ENCODE peak calls at places on chromosomes 2 and 18, in five cellular contexts. F is right cardiac atrium, Z is PC-3, B is A549, U is heart right ventricle. N is an unnamed sample. For H3K4me1, the result is how much of the 10 kb centered on the place peaks cover.

GRCh38 chr2:43238176-43238575 is 11.8 kb upstream of the ZFP36L2 start:
- DNase-seq in F (no peak), B (no peak), Z (no peak), U (no peak), N (no peak)

GRCh38 chr18:57329856-57330255 is 22.5 kb upstream of the ST8SIA3 start:
- DNase-seq in B (no peak), Z (no peak), U (no peak), F (no peak), N (no peak)

GRCh38 chr18:28684746-28685145 is 507.8 kb upstream of the CDH2 start:
- DNase-seq in B (no peak), Z (no peak), F (no peak), U (no peak), N (no peak)

GRCh38 chr2:62217421-62217820 is 21.5 kb downstream of the B3GNT2 start:
- DNase-seq in B (no peak), Z (no peak), F (no peak), U (no peak), N (no peak)

GRCh38 chr2:160399880-160400279 is 93.7 kb downstream of the RBMS1 start:
- DNase-seq in B (no peak), F (no peak), Z (no peak), U (no peak), N (no peak)

GRCh38 chr2:142670362-142670761 is 207.1 kb upstream of the KYNU start:
- DNase-seq in U (no peak), F (no peak), B (no peak), Z (no peak), N (no peak)

GRCh38 chr2:187842978-187843847 is 289.0 kb upstream of the TFPI start:
- DNase-seq in Z (peak), U (no peak), F (no peak), B (peak), N (no peak)

GRCh38 chr2:63189026-63189425 is 138.4 kb downstream of the OTX1 start:
- DNase-seq in B (peak), Z (peak), U (no peak), F (no peak), N (no peak)

GRCh38 chr18:74316257-74317180 is 880 bp downstream of the C18orf63 start:
- DNase-seq in Z (peak), B (peak), F (no peak), U (no peak), N (no peak)

GRCh38 chr18:78984941-78985784 is 5.5 kb downstream of the SALL3 start:
- DNase-seq in U (no peak), B (peak), F (no peak), Z (peak), N (no peak)

DNA sequence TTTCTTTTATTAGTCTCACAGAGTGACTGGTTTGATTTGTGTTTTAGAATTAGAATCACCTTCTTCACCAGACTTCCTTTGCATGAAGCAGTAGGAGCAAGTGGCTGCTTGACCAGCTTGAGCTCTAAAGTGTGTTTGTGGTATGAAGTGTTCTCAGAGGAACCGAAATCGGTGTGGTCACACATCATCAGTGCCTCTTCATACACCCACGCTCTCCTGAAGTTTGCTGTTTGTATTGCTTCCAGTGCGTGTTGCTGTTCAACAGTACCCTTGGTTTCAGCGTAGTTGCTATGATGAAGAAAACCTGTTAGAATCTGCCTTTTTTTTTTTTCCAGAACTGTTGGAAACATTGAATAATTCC is 77.9 kb downstream of the LIMS1 start:
- DNase-seq in U (no peak), F (no peak), Z (no peak), B (no peak), N (no peak)
- H3K4me3 ChIP-seq in U (no peak), F (no peak), Z (no peak), B (no peak), N (no peak)

DNA sequence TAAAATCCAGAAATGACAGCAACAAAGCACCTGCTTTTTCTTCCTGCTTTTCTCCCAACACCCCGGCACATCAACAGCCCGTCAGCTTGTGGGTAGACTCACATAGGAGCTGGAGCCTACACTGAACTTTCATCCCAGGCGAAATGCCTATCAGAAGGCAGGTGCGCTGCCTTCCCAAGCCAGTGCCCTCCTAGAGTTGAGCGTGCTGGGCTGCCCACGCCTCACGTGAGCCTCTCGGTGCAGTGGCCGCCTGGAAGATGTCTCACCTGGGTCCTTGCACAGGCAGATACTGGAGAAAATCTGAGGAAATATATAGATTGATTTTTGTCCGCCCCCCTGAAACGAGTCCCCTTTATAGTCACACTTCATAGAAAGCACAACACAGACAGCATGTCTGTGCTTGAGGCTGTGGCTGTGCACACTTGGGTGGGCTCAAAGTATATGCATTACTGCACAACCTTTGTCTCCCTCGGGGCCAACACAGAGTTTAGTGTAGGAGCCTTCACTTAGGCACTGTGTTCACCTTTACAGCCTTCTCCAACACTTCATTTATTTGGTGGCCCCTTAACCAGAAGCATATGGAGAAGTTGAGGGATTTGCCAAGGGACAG is 112.5 kb downstream of the SMAD7 start:
- DNase-seq in B (no peak), Z (no peak), F (peak), U (no peak), N (peak)
- H3K4me1 ChIP-seq in B (half or more), Z (under half), F (under half), U (under half), N (under half)

GRCh38 chr18:77066101-77066500 is 66.5 kb downstream of the MBP start:
- DNase-seq in U (no peak), B (no peak), Z (no peak), F (no peak), N (no peak)

GRCh38 chr18:77066689-77067088 is 65.9 kb downstream of the MBP start:
- DNase-seq in U (no peak), F (no peak), Z (no peak), B (no peak), N (no peak)

GRCh38 chr18:77068321-77068841 is 64.2 kb downstream of the MBP start:
- DNase-seq in U (no peak), B (no peak), F (no peak), Z (peak), N (no peak)

GRCh38 chr18:77068890-77069312 is 63.7 kb downstream of the MBP start:
- DNase-seq in U (no peak), F (no peak), Z (no peak), B (no peak), N (peak)

DNA sequence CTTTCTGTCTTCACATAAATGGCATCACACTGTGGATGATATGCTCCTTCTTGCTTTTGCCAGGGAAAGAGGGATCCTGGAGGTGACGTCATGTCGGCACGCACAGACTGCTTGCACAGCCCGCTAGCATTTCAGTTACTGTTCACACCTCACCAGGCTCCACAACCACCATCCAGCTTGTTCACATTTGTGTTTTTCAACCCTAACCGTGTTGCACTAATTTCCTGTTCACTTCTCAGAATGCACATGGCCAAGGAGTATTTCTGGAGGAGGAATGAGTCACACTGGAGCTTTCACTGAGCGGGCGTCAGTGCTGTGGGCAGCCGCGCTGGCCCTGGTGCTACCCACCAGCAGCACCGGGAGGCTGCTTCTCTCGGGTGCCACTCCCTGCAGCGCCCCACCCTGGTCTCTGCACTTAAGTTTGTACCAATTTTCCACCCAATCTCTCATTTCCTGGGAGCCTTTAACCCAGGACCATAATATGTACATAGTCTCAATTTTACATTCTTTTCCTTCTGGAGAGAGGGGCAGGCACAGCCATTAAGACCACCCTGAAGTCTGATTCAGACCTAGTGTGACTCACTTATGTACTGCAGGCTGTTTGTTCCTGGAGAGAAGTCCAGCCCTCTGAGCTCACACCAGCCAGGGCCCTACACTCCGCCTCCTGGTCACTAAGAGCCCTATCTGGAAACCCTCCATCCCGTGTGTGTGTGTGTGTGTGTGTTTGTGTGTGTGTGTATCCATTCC is 65.1 kb downstream of the MBP start:
- DNase-seq in U (peak), F (peak), Z (peak), B (peak), N (peak)
- H3K4me3 ChIP-seq in U (no peak), F (no peak), Z (peak), B (no peak), N (no peak)

GRCh38 chr2:47007826-47008225 is 92.2 kb upstream of the MCFD2 start:
- DNase-seq in Z (no peak), F (no peak), B (no peak), U (no peak), N (no peak)

GRCh38 chr2:47004905-47005495 is 89.4 kb upstream of the MCFD2 start:
- DNase-seq in U (no peak), Z (no peak), B (no peak), F (no peak), N (no peak)

GRCh38 chr2:47007221-47007825 is 91.7 kb upstream of the MCFD2 start:
- DNase-seq in Z (no peak), F (no peak), U (no peak), B (no peak), N (no peak)

GRCh38 chr2:47005687-47006086 is 90.1 kb upstream of the MCFD2 start:
- DNase-seq in U (no peak), F (no peak), B (no peak), Z (no peak), N (no peak)

DNA sequence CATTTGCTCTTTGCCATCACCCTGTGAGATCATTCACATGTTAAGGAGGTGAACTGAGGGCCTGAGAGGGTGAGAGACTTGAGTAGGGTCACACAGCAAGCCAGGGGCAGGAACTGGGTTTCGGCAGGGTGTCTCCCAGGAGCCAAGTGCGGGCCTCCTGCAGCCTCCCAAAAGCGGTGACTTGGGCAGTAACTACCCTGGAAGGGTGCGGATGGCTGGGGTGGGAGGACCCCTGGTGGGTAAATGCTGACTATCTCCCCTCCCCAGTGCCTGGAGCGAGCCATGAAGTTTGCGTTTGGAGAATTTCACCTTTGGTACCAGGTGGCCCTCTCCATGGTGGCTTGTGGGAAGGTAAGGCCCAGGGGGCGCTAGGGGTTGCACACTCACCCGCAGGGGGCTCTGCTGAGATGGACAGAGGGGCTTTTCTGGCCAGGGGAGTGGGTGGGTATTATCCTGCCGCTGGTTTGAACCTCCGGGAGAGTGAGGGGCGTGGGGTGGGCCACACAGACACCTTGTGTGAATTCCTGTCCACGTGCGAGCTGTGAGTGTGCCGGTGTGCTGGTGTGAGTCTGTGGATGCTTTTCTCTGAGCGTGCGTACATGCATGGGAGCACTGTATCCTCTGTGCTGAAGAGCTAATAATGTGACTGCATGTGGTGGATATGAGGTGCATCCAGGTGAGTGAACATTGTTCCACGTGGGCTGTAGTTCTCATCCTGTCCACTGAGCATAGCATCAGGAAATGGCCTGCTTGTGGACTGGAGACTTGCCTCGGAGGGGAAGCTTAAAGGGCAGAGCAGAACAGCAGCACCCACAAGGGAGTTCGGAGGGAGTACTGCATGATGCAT is 91.0 kb upstream of the MCFD2 start:
- DNase-seq in Z (no peak), B (no peak), F (no peak), U (no peak), N (no peak)
- H3K4me1 ChIP-seq in Z (under half), B (under half), F (under half), U (under half), N (under half)

GRCh38 chr2:96324716-96325037 is 440 bp upstream of the ITPRIPL1 start:
- DNase-seq in Z (no peak), U (no peak), F (no peak), B (no peak), N (no peak)

GRCh38 chr2:96326564-96326963 is 1.4 kb downstream of the ITPRIPL1 start:
- DNase-seq in F (no peak), Z (no peak), B (no peak), U (no peak), N (no peak)

GRCh38 chr2:96325038-96325883 is at the start of gene ITPRIPL1:
- DNase-seq in Z (no peak), U (peak), B (no peak), F (no peak), N (peak)

GRCh38 chr2:96326990-96327820 is 2.1 kb downstream of the ITPRIPL1 start:
- DNase-seq in Z (no peak), U (no peak), F (no peak), B (no peak), N (no peak)

GRCh38 chr2:96325884-96326255 is 753 bp downstream of the ITPRIPL1 start:
- DNase-seq in Z (no peak), B (no peak), U (no peak), F (no peak), N (no peak)
- H3K4me3 ChIP-seq in Z (no peak), B (no peak), U (peak), F (peak), N (peak)

DNA sequence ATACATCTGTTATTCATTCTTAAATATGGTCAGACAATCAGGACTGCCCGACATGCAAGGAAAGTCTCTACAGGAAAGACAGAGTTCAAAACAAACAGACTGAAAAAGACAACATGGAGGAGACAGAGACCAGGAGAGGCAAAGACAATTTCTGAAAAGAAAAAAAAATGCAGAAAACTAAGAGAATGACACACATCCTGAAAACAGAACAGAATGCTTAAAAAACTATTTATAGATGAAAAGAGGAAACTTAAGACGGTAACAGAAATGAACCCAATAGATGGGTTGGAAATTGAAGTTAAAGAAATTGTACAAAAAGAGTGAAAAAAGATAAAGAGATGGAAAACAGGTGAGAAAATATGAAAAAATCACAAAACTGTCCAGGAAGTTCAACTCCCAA is 95.7 kb downstream of the BCL2 start:
- DNase-seq in U (no peak), Z (no peak), F (no peak), B (no peak), N (no peak)
- H3K4me1 ChIP-seq in U (under half), Z (under half), F (under half), B (under half), N (under half)

GRCh38 chr2:144509001-144509545 is 10.8 kb downstream of the ZEB2 start:
- DNase-seq in F (no peak), Z (no peak), B (no peak), U (no peak), N (no peak)
- H3K4me3 ChIP-seq in F (peak), Z (no peak), B (no peak), U (no peak), N (peak)

DNA sequence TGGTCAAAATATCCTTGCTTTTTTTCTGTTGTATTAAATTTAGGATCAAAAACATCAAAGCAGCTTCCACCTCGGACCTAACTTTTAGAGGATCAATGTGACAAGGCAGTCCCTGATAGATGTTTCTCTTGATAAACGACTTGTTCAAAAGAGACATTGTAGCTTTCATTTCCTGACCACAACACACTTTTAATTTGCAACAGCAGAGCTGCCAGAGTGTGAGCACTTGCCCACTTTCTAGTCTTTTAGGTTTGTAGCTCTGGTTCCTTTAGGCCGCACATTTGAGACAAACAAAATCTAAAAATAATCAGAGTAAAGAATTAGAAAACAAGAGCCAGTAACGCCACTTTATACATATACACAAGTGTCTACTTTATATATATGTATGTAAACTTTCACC is 3.1 kb downstream of the FIGN start:
- DNase-seq in Z (no peak), F (no peak), U (no peak), B (no peak), N (no peak)
- H3K4me1 ChIP-seq in Z (under half), F (under half), U (under half), B (under half), N (under half)

N was measured in psoas muscle.